ENCODE peak calls at places on chromosomes 6 and 20, in nine cellular contexts. M is HFF-Myc, T is astrocyte, S is brain microvascular endothelial cell, I is GM12865, H is progenitor cell of endocrine pancreas, Q is A673, P is fibroblast of lung, V is mesothelial cell of epicardium. J is an unnamed sample.

GRCh38 chr20:13205402-13205801 is 15.7 kb upstream of the ISM1 start:
- DNase-seq in M (no peak), T (no peak), S (no peak), I (no peak), H (no peak), Q (no peak), P (no peak), V (no peak), J (no peak)

GRCh38 chr6:109867009-109867969 is 110.8 kb upstream of the GPR6 start:
- DNase-seq in M (no peak), T (no peak), S (no peak), I (no peak), H (no peak), Q (no peak), P (no peak), V (no peak), J (no peak)

GRCh38 chr6:80425089-80425823 is 318.8 kb downstream of the BCKDHB start:
- DNase-seq in M (peak; percentile 67), T (peak; percentile 100), S (peak; percentile 72), I (no peak), H (no peak), Q (no peak), P (peak; percentile 100), V (no peak), J (peak; percentile 98)

GRCh38 chr6:38443341-38443740 is 196.4 kb downstream of the BTBD9 start:
- DNase-seq in M (no peak), T (no peak), S (no peak), I (no peak), H (no peak), Q (peak; percentile 8), P (peak; percentile 13), V (no peak), J (no peak)

GRCh38 chr6:16563628-16564240 is 197.5 kb downstream of the ATXN1 start:
- DNase-seq in M (no peak), T (no peak), S (no peak), I (no peak), H (no peak), Q (no peak), P (no peak), V (no peak), J (no peak)

GRCh38 chr6:21437583-21437982 is 156.0 kb upstream of the SOX4 start:
- DNase-seq in M (peak; percentile 25), T (peak; percentile 71), S (no peak), I (no peak), H (no peak), Q (no peak), P (peak; percentile 73), V (no peak), J (no peak)

GRCh38 chr6:2765896-2766766 is 938 bp downstream of the WRNIP1 start:
- DNase-seq in M (no peak), T (peak; percentile 21), S (no peak), I (peak; percentile 64), H (no peak), Q (peak; percentile 61), P (peak; percentile 40), V (peak; percentile 61), J (peak; percentile 19)

GRCh38 chr20:11652128-11652527 is 265.6 kb upstream of the BTBD3 start:
- DNase-seq in M (no peak), T (no peak), S (no peak), I (no peak), H (no peak), Q (no peak), P (no peak), V (no peak), J (no peak)

GRCh38 chr6:56048601-56049000 is 173.2 kb upstream of the BMP5 start:
- DNase-seq in M (no peak), T (no peak), S (no peak), I (no peak), H (no peak), Q (no peak), P (no peak), V (no peak), J (no peak)

GRCh38 chr6:95431637-95432228 is 145.6 kb upstream of the MANEA start:
- DNase-seq in M (peak; percentile 5), T (peak; percentile 6), S (peak; percentile 32), I (peak; percentile 52), H (peak; percentile 27), Q (peak; percentile 61), P (peak; percentile 20), V (peak; percentile 50), J (peak; percentile 5)

GRCh38 chr6:968791-969190 is 275.9 kb upstream of the EXOC2 start:
- DNase-seq in M (no peak), T (no peak), S (no peak), I (no peak), H (no peak), Q (no peak), P (no peak), V (no peak), J (no peak)

GRCh38 chr20:63311833-63312243 is 18.9 kb downstream of the COL20A1 start:
- DNase-seq in M (no peak), T (no peak), S (no peak), I (no peak), H (no peak), Q (no peak), P (no peak), V (no peak), J (no peak)

GRCh38 chr20:63312268-63312667 is 19.3 kb downstream of the COL20A1 start:
- DNase-seq in M (no peak), T (no peak), S (no peak), I (no peak), H (no peak), Q (no peak), P (no peak), V (no peak), J (no peak)

GRCh38 chr20:63314015-63314471 is 21.1 kb downstream of the COL20A1 start:
- DNase-seq in M (no peak), T (no peak), S (no peak), I (no peak), H (no peak), Q (no peak), P (no peak), V (no peak), J (no peak)

GRCh38 chr20:63313349-63314014 is 20.5 kb downstream of the COL20A1 start:
- DNase-seq in M (no peak), T (no peak), S (no peak), I (no peak), H (no peak), Q (no peak), P (no peak), V (no peak), J (no peak)

DNA sequence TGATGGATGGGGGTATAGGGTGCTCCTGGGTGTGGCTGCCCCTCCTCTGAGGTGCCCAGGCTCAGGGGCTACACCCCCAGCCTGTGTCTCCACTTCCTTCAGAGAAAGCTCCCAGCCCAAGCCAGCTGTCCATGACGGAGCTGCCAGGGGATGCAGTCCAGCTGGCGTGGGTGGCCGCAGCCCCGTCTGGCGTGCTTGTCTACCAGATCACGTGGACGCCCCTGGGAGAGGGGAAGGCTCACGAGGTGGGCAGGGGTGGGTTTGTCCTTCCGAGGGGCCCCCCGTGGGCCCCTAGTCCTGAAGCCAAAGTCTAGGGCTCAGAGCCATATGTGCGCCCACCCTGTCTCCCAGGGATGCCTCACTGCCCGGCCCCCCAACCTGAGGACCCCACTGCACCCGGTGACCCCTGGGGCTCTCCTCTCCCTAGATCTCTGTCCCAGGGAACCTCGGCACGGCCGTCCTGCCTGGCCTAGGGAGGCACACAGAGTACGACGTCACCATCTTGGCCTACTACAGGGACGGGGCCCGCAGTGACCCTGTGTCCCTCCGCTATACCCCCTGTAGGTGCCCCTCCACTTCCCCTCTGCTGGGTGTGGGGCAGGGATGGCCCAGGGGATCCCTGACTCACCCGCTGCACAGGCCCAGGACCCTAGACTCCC is 19.8 kb downstream of the COL20A1 start:
- DNase-seq in M (no peak), T (no peak), S (no peak), I (no peak), H (no peak), Q (no peak), P (no peak), V (no peak), J (no peak)
- TF ChIP-seq CTCF in M (no peak), T (no peak), S (no peak), I (no peak), H (no peak), Q (no peak), P (no peak), V (no peak), J (no peak)

DNA sequence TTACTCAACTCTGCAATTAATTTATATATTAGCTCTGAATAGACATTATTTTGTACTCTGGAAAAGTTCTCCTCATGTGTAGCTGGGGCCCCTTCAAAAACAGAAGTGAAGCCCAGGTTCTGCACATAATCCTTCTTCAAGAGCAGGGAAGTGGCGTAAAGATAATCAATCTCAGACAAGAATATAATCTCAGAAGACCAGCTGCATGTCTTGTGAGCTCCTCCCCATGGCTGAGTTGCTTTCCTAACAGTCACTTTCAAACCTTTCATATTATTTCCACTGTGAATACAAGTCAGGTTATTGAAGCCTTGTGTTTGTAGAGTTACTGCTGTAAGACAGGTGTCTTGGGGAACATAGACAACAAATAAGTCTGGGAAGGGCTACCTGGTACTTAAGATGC is 691.9 kb downstream of the RFPL4B start:
- DNase-seq in M (no peak), T (no peak), S (no peak), I (no peak), H (no peak), Q (no peak), P (no peak), V (no peak), J (no peak)
- TF ChIP-seq CTCF in M (no peak), T (no peak), S (no peak), I (no peak), H (no peak), Q (no peak), P (no peak), V (no peak), J (no peak)

GRCh38 chr6:169411722-169412121 is 158.1 kb upstream of the THBS2 start:
- DNase-seq in M (no peak), T (no peak), S (no peak), I (no peak), H (no peak), Q (peak; percentile 11), P (no peak), V (no peak), J (no peak)

GRCh38 chr6:169407338-169407737 is 153.7 kb upstream of the THBS2 start:
- DNase-seq in M (no peak), T (no peak), S (no peak), I (no peak), H (no peak), Q (no peak), P (no peak), V (no peak), J (no peak)

GRCh38 chr6:169406794-169407193 is 153.1 kb upstream of the THBS2 start:
- DNase-seq in M (no peak), T (no peak), S (no peak), I (no peak), H (no peak), Q (no peak), P (no peak), V (no peak), J (no peak)

GRCh38 chr6:169411296-169411695 is 157.7 kb upstream of the THBS2 start:
- DNase-seq in M (no peak), T (no peak), S (no peak), I (no peak), H (no peak), Q (no peak), P (no peak), V (no peak), J (no peak)

GRCh38 chr6:169409742-169410312 is 156.2 kb upstream of the THBS2 start:
- DNase-seq in M (no peak), T (no peak), S (no peak), I (no peak), H (no peak), Q (no peak), P (no peak), V (no peak), J (no peak)
- TF ChIP-seq CTCF in M (no peak), T (no peak), S (no peak), I (no peak), H (no peak), Q (no peak), P (no peak), V (no peak), J (no peak)

GRCh38 chr6:112086744-112087135 is 542 bp downstream of the TUBE1 start:
- DNase-seq in M (peak; percentile 32), T (peak; percentile 46), S (peak; percentile 52), I (peak; percentile 33), H (no peak), Q (peak; percentile 66), P (peak; percentile 56), V (no peak), J (peak; percentile 60)
- TF ChIP-seq CTCF in M (peak; percentile 24), T (peak; percentile 29), S (peak; percentile 45), I (peak; percentile 7), H (no peak), Q (peak; percentile 38), P (peak; percentile 43), V (no peak), J (peak; percentile 55)